ENCODE peak calls at places on chromosome 5, in ten cellular contexts. G, H, E, D, I, N, O, V, U and W are unnamed samples.

GRCh38 chr5:176578391-176578808 is 29.3 kb downstream of the CDHR2 start:
- DNase-seq in G (peak), H (peak), E (peak), D (peak), I (peak), N (peak), O (peak), V (peak), U (no peak), W (peak)

GRCh38 chr5:38556599-38557308 is at the start of gene LIFR:
- DNase-seq in G (no peak), H (peak), E (peak), D (peak), I (peak), N (peak), O (peak), V (peak), U (peak), W (peak)

GRCh38 chr5:161085081-161085480 is 233.1 kb upstream of the ATP10B start:
- DNase-seq in G (no peak), H (no peak), E (no peak), D (no peak), I (no peak), N (no peak), O (no peak), V (no peak), U (no peak), W (no peak)

GRCh38 chr5:128574041-128574440 is 36.0 kb upstream of the FBN2 start:
- DNase-seq in G (no peak), H (peak), E (no peak), D (no peak), I (peak), N (no peak), O (no peak), V (no peak), U (no peak), W (no peak)

GRCh38 chr5:125410501-125411162 is 664.2 kb upstream of the ZNF608 start:
- DNase-seq in G (no peak), H (peak), E (no peak), D (no peak), I (peak), N (no peak), O (no peak), V (no peak), U (peak), W (no peak)

GRCh38 chr5:80668016-80668969 is 13.5 kb upstream of the DHFR start:
- DNase-seq in G (no peak), H (no peak), E (no peak), D (no peak), I (no peak), N (peak), O (no peak), V (no peak), U (no peak), W (no peak)

GRCh38 chr5:33901176-33901575 is 9.4 kb upstream of the ADAMTS12 start:
- DNase-seq in G (no peak), H (peak), E (no peak), D (no peak), I (no peak), N (no peak), O (no peak), V (no peak), U (no peak), W (no peak)

GRCh38 chr5:42429694-42430093 is 6.5 kb downstream of the GHR start:
- DNase-seq in G (no peak), H (no peak), E (no peak), D (no peak), I (no peak), N (no peak), O (no peak), V (no peak), U (no peak), W (no peak)

GRCh38 chr5:178788381-178789085 is 58.1 kb upstream of the ZNF354A start:
- DNase-seq in G (no peak), H (no peak), E (no peak), D (no peak), I (no peak), N (no peak), O (no peak), V (no peak), U (no peak), W (no peak)

GRCh38 chr5:83567741-83568530 is 96.4 kb downstream of the VCAN start:
- DNase-seq in G (peak), H (peak), E (no peak), D (no peak), I (peak), N (no peak), O (no peak), V (peak), U (no peak), W (no peak)

GRCh38 chr5:98109561-98110006 is 663.9 kb upstream of the RGMB start:
- DNase-seq in G (no peak), H (peak), E (no peak), D (no peak), I (peak), N (no peak), O (no peak), V (no peak), U (no peak), W (no peak)

GRCh38 chr5:74765201-74765600 is 1.7 kb downstream of the GFM2 start:
- DNase-seq in G (no peak), H (peak), E (no peak), D (no peak), I (no peak), N (no peak), O (no peak), V (no peak), U (peak), W (no peak)